ENCODE peak calls at places on chromosomes 11 and 22, in five cellular contexts. One of them, this sample, is unnamed.

GRCh38 chr22:47297261-47298016 is 535.0 kb downstream of the TBC1D22A start:
- DNase-seq in K562: no peak
- DNase-seq in HepG2: no peak
- DNase-seq in SK-N-SH: peak
- DNase-seq in GM12878: no peak
- DNase-seq in this sample: no peak

GRCh38 chr22:39117585-39118191 is 20.6 kb downstream of the APOBEC3H start:
- DNase-seq in GM12878: peak
- DNase-seq in HepG2: peak
- DNase-seq in SK-N-SH: no peak
- DNase-seq in K562: peak
- DNase-seq in this sample: no peak

GRCh38 chr22:40193429-40194421 is 16.0 kb downstream of the TNRC6B start:
- DNase-seq in GM12878: no peak
- DNase-seq in HepG2: no peak
- DNase-seq in SK-N-SH: no peak
- DNase-seq in K562: peak
- DNase-seq in this sample: no peak

GRCh38 chr11:45927332-45927683 is 4.9 kb downstream of the LARGE2 start:
- DNase-seq in K562: no peak
- DNase-seq in GM12878: no peak
- DNase-seq in SK-N-SH: no peak
- DNase-seq in HepG2: no peak
- DNase-seq in this sample: no peak

GRCh38 chr22:47582067-47582466 is 819.6 kb downstream of the TBC1D22A start:
- DNase-seq in HepG2: no peak
- DNase-seq in SK-N-SH: no peak
- DNase-seq in K562: no peak
- DNase-seq in GM12878: no peak
- DNase-seq in this sample: no peak

GRCh38 chr11:113675003-113675471 is 31.1 kb downstream of the TMPRSS5 start:
- DNase-seq in K562: peak
- DNase-seq in GM12878: peak
- DNase-seq in SK-N-SH: no peak
- DNase-seq in HepG2: no peak
- DNase-seq in this sample: no peak

GRCh38 chr11:89267660-89268302 is 90.1 kb downstream of the TYR start:
- DNase-seq in HepG2: no peak
- DNase-seq in SK-N-SH: no peak
- DNase-seq in GM12878: no peak
- DNase-seq in K562: no peak
- DNase-seq in this sample: no peak

GRCh38 chr22:30008401-30008800 is 71.9 kb upstream of the HORMAD2 start:
- DNase-seq in GM12878: no peak
- DNase-seq in SK-N-SH: no peak
- DNase-seq in HepG2: no peak
- DNase-seq in K562: no peak
- DNase-seq in this sample: no peak

GRCh38 chr22:41598081-41598480 is 8.4 kb upstream of the PMM1 start:
- DNase-seq in K562: peak
- DNase-seq in SK-N-SH: no peak
- DNase-seq in GM12878: no peak
- DNase-seq in HepG2: no peak
- DNase-seq in this sample: no peak

GRCh38 chr22:26592368-26593015 is 2.6 kb upstream of the TPST2 start:
- DNase-seq in K562: no peak
- DNase-seq in SK-N-SH: no peak
- DNase-seq in HepG2: no peak
- DNase-seq in GM12878: peak
- DNase-seq in this sample: peak

GRCh38 chr11:34358666-34359547 is 1.1 kb upstream of the ABTB2 start:
- DNase-seq in HepG2: peak
- DNase-seq in K562: peak
- DNase-seq in GM12878: peak
- DNase-seq in SK-N-SH: peak
- DNase-seq in this sample: peak

GRCh38 chr11:76657139-76657823 is 13.3 kb downstream of the LRRC32 start:
- DNase-seq in GM12878: no peak
- DNase-seq in HepG2: no peak
- DNase-seq in SK-N-SH: no peak
- DNase-seq in K562: no peak
- DNase-seq in this sample: no peak

DNA sequence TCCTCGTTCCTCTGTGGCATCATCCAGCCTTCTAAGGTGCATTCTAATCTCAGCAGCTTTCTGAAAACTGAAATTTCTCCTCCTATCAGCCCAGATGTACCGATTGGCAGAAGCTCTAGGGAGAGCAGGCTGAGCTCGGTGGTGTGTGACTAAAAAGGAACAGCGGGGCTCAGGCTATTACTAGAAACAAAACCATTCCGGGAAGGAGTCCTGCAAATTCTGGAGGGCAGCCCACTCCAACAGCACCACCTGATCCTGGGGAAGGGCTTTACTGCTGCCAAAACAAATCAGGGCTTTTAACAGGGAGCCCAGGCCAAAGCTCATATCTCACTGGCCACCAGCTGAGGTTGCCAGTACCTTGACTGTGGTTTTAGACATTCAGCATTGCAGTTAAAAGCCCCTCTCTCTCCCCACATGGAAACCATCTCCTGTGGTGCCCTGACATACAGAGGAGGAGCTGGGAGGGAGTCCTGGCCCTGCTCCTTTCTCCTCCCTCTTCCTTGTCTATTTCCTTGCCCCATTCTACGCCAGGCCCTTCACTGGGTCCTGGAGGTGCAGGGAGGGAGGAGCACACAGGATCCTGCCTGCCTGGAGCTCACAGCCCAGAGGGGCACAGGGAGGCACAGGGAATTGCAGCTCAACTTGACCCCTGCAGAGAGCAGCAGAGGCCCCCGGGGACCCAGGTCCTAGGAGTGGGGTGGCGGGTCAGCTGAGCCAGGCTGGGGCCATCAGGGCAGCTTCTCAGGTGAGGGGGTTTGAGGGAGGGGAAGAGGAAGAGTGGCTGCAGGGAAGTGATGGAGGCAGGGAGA is 889 bp downstream of the PLAAT4 start:
- DNase-seq in K562: no peak
- DNase-seq in HepG2: no peak
- DNase-seq in GM12878: no peak
- DNase-seq in SK-N-SH: no peak
- DNase-seq in this sample: no peak
- TF ChIP-seq REST in K562: no peak
- TF ChIP-seq REST in HepG2: no peak
- TF ChIP-seq REST in GM12878: no peak
- TF ChIP-seq REST in SK-N-SH: no peak
- TF ChIP-seq REST in this sample: no peak

GRCh38 chr22:45014658-45015057 is 4.9 kb upstream of the PHF21B start:
- DNase-seq in K562: no peak
- DNase-seq in GM12878: no peak
- DNase-seq in SK-N-SH: no peak
- DNase-seq in HepG2: no peak
- DNase-seq in this sample: no peak
- TF ChIP-seq GABPA in K562: no peak
- TF ChIP-seq GABPA in GM12878: no peak
- TF ChIP-seq GABPA in SK-N-SH: no peak
- TF ChIP-seq GABPA in HepG2: no peak
- TF ChIP-seq GABPA in this sample: no peak

GRCh38 chr11:64866173-64866491 is 12.3 kb downstream of the EHD1 start:
- DNase-seq in HepG2: no peak
- DNase-seq in SK-N-SH: no peak
- DNase-seq in K562: no peak
- DNase-seq in GM12878: no peak
- DNase-seq in this sample: no peak

GRCh38 chr11:64863381-64864060 is 14.9 kb downstream of the EHD1 start:
- DNase-seq in GM12878: no peak
- DNase-seq in SK-N-SH: no peak
- DNase-seq in HepG2: no peak
- DNase-seq in K562: no peak
- DNase-seq in this sample: no peak

GRCh38 chr11:64865286-64866172 is 12.9 kb downstream of the EHD1 start:
- DNase-seq in HepG2: no peak
- DNase-seq in GM12878: no peak
- DNase-seq in K562: no peak
- DNase-seq in SK-N-SH: no peak
- DNase-seq in this sample: no peak

GRCh38 chr11:64864135-64864472 is 14.3 kb downstream of the EHD1 start:
- DNase-seq in K562: no peak
- DNase-seq in GM12878: no peak
- DNase-seq in SK-N-SH: no peak
- DNase-seq in HepG2: no peak
- DNase-seq in this sample: no peak

DNA sequence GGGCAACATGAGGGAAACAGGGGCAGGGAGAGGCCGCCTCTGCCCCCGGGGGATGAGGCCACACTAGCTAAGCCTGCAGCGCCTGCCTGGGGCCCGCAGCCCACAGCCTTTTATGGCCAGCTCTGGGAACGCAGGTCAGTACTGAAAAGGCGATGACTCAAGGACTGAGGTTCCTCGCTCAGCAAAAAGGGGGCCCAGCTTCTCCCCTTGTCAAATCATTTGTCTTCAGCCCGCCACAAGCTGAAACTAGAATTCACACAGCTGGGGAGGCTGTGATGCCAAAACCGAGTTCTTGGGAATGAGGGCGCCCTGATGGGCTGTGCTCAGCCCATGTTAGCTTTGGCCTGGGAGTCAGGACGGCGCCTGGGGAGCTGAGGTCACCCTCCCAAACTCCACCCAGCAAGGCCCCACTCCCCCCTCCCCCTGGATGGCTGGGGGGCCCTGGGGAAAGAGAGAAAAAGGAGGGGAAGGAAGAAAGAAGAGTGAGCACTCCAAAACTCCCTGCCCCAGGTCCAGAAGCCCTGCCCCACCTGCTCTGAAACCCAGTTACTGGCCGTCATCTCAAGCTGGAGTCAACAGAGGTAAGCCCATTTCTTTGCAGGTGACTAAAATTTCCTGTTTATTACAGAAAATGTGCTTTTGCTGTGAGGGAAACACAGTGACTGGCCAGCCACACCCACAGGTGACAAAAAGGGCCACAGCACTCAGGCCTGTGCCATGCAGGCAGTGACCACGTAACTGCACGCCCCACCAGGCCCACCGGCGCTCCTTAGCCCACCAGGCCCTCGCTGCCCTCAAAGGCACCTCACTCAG is 13.7 kb downstream of the EHD1 start:
- DNase-seq in SK-N-SH: no peak
- DNase-seq in HepG2: no peak
- DNase-seq in K562: no peak
- DNase-seq in GM12878: no peak
- DNase-seq in this sample: no peak
- TF ChIP-seq POLR2AphosphoS5 in SK-N-SH: no peak
- TF ChIP-seq POLR2AphosphoS5 in HepG2: no peak
- TF ChIP-seq POLR2AphosphoS5 in K562: no peak
- TF ChIP-seq POLR2AphosphoS5 in GM12878: peak
- TF ChIP-seq POLR2AphosphoS5 in this sample: no peak

GRCh38 chr11:90717522-90717921 is 494.7 kb upstream of the CHORDC1 start:
- DNase-seq in SK-N-SH: no peak
- DNase-seq in HepG2: no peak
- DNase-seq in GM12878: no peak
- DNase-seq in K562: no peak
- DNase-seq in this sample: no peak

DNA sequence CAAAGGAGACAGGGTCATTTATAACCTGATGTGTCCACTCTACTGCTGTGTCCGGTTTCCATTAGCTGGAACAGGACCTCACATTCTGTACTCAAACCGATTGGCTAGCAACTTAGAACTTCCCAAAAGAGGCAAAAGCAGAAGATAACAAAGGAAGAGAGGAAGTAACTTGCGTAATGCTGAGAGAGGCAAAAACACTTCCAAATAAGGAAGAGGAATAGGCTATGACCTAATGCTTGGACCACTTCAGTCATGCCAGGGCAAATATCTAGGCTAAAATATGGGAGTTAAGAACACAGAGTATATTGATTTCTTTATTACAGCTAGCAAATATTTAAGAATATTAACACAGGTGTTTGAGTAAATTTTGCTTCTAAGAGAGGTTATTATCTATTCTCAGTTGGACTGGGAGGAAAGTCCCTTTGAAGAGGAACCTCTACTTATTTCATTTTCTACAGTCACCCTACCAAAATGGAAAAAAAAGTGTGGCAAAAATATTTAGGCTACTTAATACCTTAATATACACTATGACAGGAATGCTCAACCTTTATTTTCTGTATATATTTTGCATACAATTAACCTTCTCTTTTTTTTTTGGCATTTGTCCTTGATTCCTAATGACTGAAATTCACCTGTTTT is 499.8 kb upstream of the CHORDC1 start:
- DNase-seq in SK-N-SH: no peak
- DNase-seq in GM12878: no peak
- DNase-seq in K562: no peak
- DNase-seq in HepG2: peak
- DNase-seq in this sample: peak
- TF ChIP-seq REST in SK-N-SH: no peak
- TF ChIP-seq REST in GM12878: no peak
- TF ChIP-seq REST in K562: no peak
- TF ChIP-seq REST in HepG2: no peak
- TF ChIP-seq REST in this sample: no peak